ENCODE peak calls at places on chromosomes 16 and 17, in four cellular contexts. A, S, U and E are unnamed samples.

GRCh38 chr17:17223736-17224135 is 13.2 kb downstream of the FLCN start:
- DNase-seq in U (no peak), S (no peak), A (no peak), E (no peak)

GRCh38 chr17:76278952-76279741 is 14.0 kb downstream of the UBALD2 start:
- DNase-seq in U (peak; percentile 91), A (peak; percentile 74), S (peak; percentile 62), E (peak; percentile 78)

GRCh38 chr16:56801762-56802161 is 63.2 kb upstream of the SLC12A3 start:
- DNase-seq in U (no peak), A (no peak), S (no peak), E (no peak)

GRCh38 chr17:3919123-3919624 is 2.9 kb upstream of the P2RX1 start:
- DNase-seq in U (no peak), A (no peak), S (no peak), E (no peak)

GRCh38 chr17:7388856-7389255 is 5.5 kb downstream of the PLSCR3 start:
- DNase-seq in U (no peak), S (no peak), A (no peak), E (no peak)

GRCh38 chr16:72552675-72553074 is 380.7 kb upstream of the PMFBP1 start:
- DNase-seq in U (no peak), A (no peak), S (peak; percentile 12), E (no peak)

GRCh38 chr17:74369221-74369620 is 1.9 kb downstream of the GPR142 start:
- DNase-seq in S (no peak), U (no peak), A (no peak), E (no peak)

GRCh38 chr16:13621639-13622038 is 298.3 kb upstream of the ERCC4 start:
- DNase-seq in U (no peak), A (no peak), S (no peak), E (no peak)

GRCh38 chr16:6481894-6482293 is 850.8 kb upstream of the RBFOX1 start:
- DNase-seq in S (no peak), A (no peak), U (no peak), E (no peak)

GRCh38 chr16:6484121-6484520 is 848.5 kb upstream of the RBFOX1 start:
- DNase-seq in S (no peak), A (no peak), U (no peak), E (no peak)

GRCh38 chr16:6484931-6485330 is 847.7 kb upstream of the RBFOX1 start:
- DNase-seq in A (no peak), U (no peak), S (no peak), E (no peak)

GRCh38 chr16:6483634-6484033 is 849.0 kb upstream of the RBFOX1 start:
- DNase-seq in A (no peak), S (no peak), U (no peak), E (no peak)

DNA sequence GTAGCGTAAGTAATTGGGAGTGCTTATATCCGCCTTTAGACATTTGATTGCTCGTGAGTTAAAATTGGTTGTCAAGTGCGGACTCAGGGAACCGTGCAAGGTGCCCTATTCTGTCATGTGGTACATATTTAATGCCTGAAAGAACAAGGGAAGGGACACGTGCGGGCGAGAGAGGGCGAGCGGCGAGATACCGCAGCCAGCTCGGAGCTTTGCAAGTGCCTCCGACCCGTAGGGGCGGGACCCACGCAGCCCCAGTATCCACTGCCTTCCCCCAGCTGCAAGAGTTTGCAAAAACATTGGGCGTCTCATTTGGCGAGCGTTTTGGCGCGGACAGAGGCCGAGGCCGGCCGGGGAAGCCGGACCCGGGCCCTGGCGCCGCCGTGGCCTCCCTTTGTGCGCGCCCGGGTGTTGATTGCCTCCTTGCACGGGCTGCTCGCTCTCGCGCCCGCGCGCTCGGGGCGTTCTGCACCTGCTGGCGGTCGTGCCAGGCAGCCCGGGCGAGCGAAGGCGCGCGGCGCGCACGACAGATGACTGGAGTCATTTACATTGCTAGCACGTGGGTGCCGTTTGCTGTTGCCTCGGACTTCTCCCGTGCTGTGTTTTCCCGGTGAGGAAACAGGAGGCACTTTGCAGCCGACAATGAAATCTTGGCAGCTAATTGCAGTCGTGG is 849.6 kb upstream of the RBFOX1 start:
- DNase-seq in U (no peak), S (no peak), A (no peak), E (no peak)
- TF ChIP-seq MAZ in U (no peak), S (no peak), A (no peak), E (no peak)

GRCh38 chr16:976389-976931 is 5.1 kb upstream of the SOX8 start:
- DNase-seq in U (no peak), A (no peak), S (no peak), E (no peak)
- TF ChIP-seq MAZ in U (no peak), A (no peak), S (no peak), E (no peak)

DNA sequence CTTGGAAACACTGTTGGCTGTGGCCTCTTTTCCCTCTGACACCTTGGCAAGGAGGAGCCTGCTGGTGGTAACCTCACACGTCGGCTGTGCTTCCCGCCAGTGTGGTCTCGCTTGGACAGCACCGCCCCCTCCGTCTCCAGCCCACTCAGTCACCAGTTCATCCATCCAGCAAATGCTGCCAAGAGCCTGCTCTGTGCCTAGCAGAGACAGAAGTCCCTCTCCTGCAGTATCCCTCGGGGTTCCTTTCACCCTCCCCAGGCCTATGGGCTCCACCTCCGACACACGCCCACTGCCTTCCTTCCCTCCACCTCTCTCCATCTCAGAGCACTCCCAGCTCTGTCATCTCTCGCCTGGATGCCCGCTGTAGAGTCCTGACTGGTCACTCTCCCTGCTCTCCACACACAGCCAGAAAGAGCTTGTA is 12.3 kb downstream of the CACNG4 start:
- DNase-seq in A (no peak), S (no peak), U (no peak), E (no peak)
- TF ChIP-seq MAZ in A (no peak), S (no peak), U (no peak), E (no peak)

DNA sequence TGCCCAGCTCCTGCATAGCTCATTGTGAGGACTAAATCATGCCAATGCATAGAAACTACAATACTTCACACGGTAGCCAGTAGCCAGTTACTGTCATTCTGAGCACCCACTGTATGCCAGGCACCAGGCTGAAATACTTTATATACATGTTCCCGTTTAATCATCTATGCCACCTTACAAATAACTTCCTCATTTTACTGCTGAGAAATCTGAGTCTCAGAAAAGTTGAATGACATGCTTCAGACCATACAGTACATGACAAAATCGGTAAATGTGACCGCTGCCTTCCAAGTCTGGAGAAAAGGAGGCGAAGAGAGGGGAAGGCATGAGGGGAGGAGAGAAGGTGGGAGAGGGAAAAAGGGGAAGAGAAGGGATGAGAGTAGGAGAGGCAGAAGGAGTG is 9.2 kb upstream of the TLCD3B start:
- DNase-seq in S (no peak), U (no peak), A (no peak), E (no peak)
- TF ChIP-seq MAZ in S (no peak), U (no peak), A (no peak), E (no peak)

GRCh38 chr17:46982577-46982976 is 3.5 kb upstream of the RPRML start:
- DNase-seq in A (peak; percentile 29), U (no peak), S (no peak), E (no peak)

GRCh38 chr17:46986401-46986800 is 7.3 kb upstream of the RPRML start:
- DNase-seq in U (no peak), A (no peak), S (no peak), E (no peak)

GRCh38 chr17:46983782-46984181 is 4.7 kb upstream of the RPRML start:
- DNase-seq in S (no peak), U (peak; percentile 34), A (no peak), E (no peak)

GRCh38 chr17:46984341-46984740 is 5.3 kb upstream of the RPRML start:
- DNase-seq in U (no peak), S (no peak), A (no peak), E (no peak)

GRCh38 chr17:46984892-46985291 is 5.8 kb upstream of the RPRML start:
- DNase-seq in S (no peak), U (no peak), A (peak; percentile 49), E (no peak)
- TF ChIP-seq MAZ in S (no peak), U (no peak), A (no peak), E (no peak)

GRCh38 chr17:64306850-64307463 is 43.9 kb upstream of the TEX2 start:
- DNase-seq in U (peak; percentile 70), A (peak; percentile 60), S (peak; percentile 67), E (peak; percentile 76)
- TF ChIP-seq MAZ in U (no peak), A (no peak), S (no peak), E (no peak)

DNA sequence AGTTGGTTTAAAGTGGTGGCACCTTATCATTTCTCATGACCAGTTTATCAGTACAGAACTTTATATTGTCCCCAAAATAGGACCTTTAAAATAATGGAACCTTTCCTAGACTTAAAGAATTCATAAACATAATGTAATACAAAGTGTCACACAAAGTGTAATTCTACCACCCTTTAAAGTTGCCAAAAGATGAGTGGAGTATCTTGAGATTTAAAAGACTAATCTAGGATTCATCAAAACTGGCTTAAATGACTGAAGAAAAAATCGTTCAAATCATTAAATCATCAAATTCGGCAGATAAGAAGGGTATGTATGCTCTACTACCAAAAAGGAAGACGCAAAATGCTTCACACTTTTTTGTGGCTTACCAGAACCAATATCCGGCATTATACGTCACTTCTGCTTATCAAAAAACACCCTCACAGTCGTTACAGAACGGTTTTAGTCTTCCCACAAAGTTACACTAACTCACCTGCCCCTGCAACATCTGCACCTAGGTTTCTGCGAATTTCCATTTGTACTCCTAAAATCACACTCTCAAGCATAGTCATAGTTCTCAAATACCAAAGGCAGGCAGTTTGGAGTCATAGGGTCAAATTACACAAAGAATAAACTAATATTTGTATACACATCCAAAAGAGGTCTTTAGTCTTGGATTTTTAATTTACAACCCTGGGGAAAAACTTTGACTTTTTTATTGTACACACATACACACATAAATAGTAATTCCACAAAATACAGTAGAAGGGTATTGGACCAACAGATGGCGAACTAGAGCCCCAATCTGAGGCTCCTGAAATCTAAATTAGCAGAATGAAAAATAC is 1.4 kb upstream of the KANSL1 start:
- DNase-seq in A (no peak), S (peak; percentile 59), U (peak; percentile 49), E (peak; percentile 84)
- TF ChIP-seq MAZ in A (no peak), S (no peak), U (peak; percentile 13), E (no peak)

GRCh38 chr17:15742051-15742795 is 10.1 kb downstream of the TBC1D26 start:
- DNase-seq in S (no peak), U (no peak), A (no peak), E (no peak)

GRCh38 chr17:15744091-15744676 is 12.1 kb downstream of the TBC1D26 start:
- DNase-seq in A (no peak), U (no peak), S (no peak), E (no peak)

GRCh38 chr17:15741624-15742023 is 9.5 kb downstream of the TBC1D26 start:
- DNase-seq in A (no peak), S (no peak), U (no peak), E (no peak)

GRCh38 chr17:15744885-15745284 is 12.8 kb downstream of the TBC1D26 start:
- DNase-seq in U (no peak), A (no peak), S (no peak), E (no peak)

DNA sequence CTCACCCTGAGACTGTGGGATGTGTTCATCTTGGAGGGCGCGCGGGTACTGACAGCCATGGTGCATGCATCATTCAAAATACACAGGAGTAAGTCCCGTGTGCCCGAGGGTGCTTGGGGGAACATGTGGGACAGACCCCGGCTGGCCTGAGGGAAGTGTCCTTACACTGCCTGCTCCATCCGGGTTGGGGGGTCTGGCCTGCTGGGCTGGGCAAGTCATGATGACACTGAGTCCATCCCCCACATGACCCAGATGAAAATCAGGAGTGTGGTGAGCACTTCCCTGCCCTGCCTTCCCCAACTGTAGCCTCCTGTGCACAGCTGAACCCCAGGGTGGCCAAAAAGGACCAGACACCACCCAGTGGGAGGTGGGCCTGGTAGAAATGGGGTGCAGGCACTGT is 10.8 kb downstream of the TBC1D26 start:
- DNase-seq in S (no peak), A (no peak), U (no peak), E (no peak)
- TF ChIP-seq MAZ in S (no peak), A (no peak), U (no peak), E (no peak)